ENCODE peak calls at places on chromosomes 3 and 15, in ten cellular contexts. V is ovary, P is transverse colon, W is HCT116, O is heart left ventricle, S is IMR-90, Y is tibial nerve, A is A549, M is NB4, X is Peyer's patch. D is an unnamed sample.

GRCh38 chr3:106570426-106570825 is 701.6 kb upstream of the CBLB start:
- DNase-seq in Y (no peak), V (no peak), W (no peak), M (no peak), A (no peak), S (no peak), O (no peak), P (no peak), X (no peak), D (no peak)

GRCh38 chr15:98000249-98001203 is 40.0 kb downstream of the ARRDC4 start:
- DNase-seq in O (no peak), Y (no peak), X (no peak), V (no peak), M (no peak), W (no peak), A (no peak), P (peak; percentile 60), S (no peak), D (no peak)

GRCh38 chr3:190326930-190327329 is 4.7 kb upstream of the CLDN1 start:
- DNase-seq in V (peak; percentile 41), M (no peak), S (peak; percentile 60), A (no peak), Y (no peak), X (no peak), O (peak; percentile 13), P (no peak), W (no peak), D (no peak)

GRCh38 chr3:111577798-111578685 is 17.1 kb downstream of the ZBED2 start:
- DNase-seq in X (peak; percentile 47), V (no peak), W (peak; percentile 69), M (peak; percentile 45), S (peak; percentile 93), O (no peak), Y (no peak), A (peak; percentile 79), P (no peak), D (no peak)

GRCh38 chr3:117553461-117553860 is 843.9 kb downstream of the TUSC7 start:
- DNase-seq in X (no peak), Y (no peak), A (peak; percentile 7), O (no peak), P (no peak), S (peak; percentile 72), V (no peak), M (peak; percentile 1), W (no peak), D (no peak)

GRCh38 chr15:89556413-89557262 is 18.6 kb upstream of the TICRR start:
- DNase-seq in V (peak; percentile 37), W (peak; percentile 70), A (peak; percentile 72), X (peak; percentile 80), P (peak; percentile 31), Y (no peak), S (peak; percentile 77), M (peak; percentile 74), O (no peak), D (no peak)

GRCh38 chr3:184172681-184173373 is 1.8 kb upstream of the AP2M1 start:
- DNase-seq in W (no peak), M (no peak), A (no peak), Y (no peak), S (peak; percentile 88), O (no peak), V (no peak), X (no peak), P (no peak), D (no peak)

GRCh38 chr3:114569186-114569585 is 275.4 kb downstream of the TIGIT start:
- DNase-seq in V (no peak), O (no peak), M (no peak), W (no peak), P (no peak), A (no peak), S (peak; percentile 68), X (no peak), Y (no peak), D (no peak)

GRCh38 chr15:38461089-38461833 is 7.3 kb downstream of the FAM98B start:
- DNase-seq in O (no peak), X (no peak), W (no peak), P (no peak), A (no peak), Y (no peak), S (peak; percentile 63), V (no peak), M (no peak), D (no peak)

GRCh38 chr3:73379465-73379864 is 245.3 kb downstream of the PDZRN3 start:
- DNase-seq in W (no peak), X (no peak), M (no peak), O (no peak), V (no peak), S (no peak), A (no peak), P (no peak), Y (no peak), D (no peak)

GRCh38 chr3:39350714-39351113 is 21.2 kb downstream of the CCR8 start:
- DNase-seq in Y (no peak), S (no peak), P (peak; percentile 30), A (no peak), X (no peak), W (no peak), V (no peak), O (no peak), M (peak; percentile 54), D (no peak)

GRCh38 chr15:57752426-57752825 is 45.9 kb downstream of the POLR2M start:
- DNase-seq in X (no peak), M (no peak), S (no peak), A (peak; percentile 13), V (no peak), O (peak; percentile 54), P (no peak), W (no peak), Y (no peak), D (peak; percentile 37)

DNA sequence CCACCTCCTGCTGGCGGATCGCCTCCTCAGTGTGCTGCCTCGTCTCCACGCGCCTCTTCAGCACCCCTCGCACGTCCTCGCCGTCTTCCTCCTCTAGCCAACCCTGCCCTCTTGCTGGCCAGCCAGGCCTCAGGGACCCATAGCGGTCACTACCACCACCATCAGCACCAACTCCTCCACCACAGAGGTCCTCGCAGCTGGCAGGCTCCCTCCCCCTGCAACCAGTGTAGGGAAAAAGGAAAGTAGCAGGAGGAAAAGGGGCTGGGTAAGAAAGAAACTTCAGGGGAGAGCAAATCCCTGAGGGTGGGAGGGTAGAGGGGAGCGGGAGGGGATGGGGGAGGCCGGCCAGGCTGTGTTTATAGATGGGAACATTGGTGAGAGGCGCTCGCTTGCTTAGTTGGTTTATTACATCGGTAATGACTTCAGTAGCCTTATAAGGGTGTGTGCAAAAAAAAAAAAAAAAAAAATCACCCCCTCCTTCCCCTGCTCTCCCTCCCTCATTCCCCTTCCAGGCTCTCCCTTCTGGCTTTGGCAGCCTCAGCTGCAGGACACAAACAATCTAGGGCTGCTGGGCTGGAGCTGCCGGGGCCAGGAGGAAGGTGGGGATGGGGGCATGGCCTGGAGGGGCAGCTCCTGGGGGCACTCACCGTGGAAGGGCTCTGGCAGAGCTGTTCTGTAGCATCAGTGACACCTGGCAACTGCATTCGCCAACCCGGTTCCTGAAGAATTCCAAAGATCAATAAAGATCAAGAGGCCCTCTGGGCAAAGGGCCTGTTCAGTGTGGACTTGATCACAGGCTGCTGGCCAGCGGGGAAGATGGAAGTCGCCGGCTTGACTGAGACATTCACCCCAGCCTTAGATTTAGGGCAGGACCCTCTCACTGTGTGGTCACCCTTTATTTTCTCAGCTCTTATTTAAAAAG is 116.2 kb upstream of the HACD2 start:
- DNase-seq in W (no peak), M (no peak), S (peak; percentile 61), A (no peak), O (no peak), Y (no peak), P (peak; percentile 57), X (no peak), V (peak; percentile 82), D (no peak)
- TF ChIP-seq POLR2A in W (no peak), M (no peak), S (no peak), A (no peak), O (no peak), Y (no peak), P (peak; percentile 57), X (no peak), V (no peak), D (no peak)

GRCh38 chr3:38136807-38137614 is at the start of gene ACAA1:
- DNase-seq in X (peak; percentile 100), P (peak; percentile 100), S (peak; percentile 98), W (peak; percentile 98), Y (peak; percentile 99), O (peak; percentile 100), A (peak; percentile 97), M (peak; percentile 99), V (peak; percentile 100), D (peak; percentile 100)
- TF ChIP-seq POLR2A in X (peak; percentile 92), P (peak; percentile 97), S (peak; percentile 84), W (peak; percentile 89), Y (peak; percentile 88), O (peak; percentile 88), A (peak; percentile 90), M (peak; percentile 84), V (peak; percentile 88), D (no peak)

GRCh38 chr15:41564286-41564959 is 5.4 kb downstream of the TYRO3 start:
- DNase-seq in Y (no peak), O (no peak), S (no peak), P (no peak), V (peak; percentile 93), A (no peak), W (no peak), X (no peak), M (no peak), D (no peak)
- TF ChIP-seq POLR2A in Y (no peak), O (no peak), S (no peak), P (no peak), V (no peak), A (no peak), W (no peak), X (no peak), M (no peak), D (no peak)

GRCh38 chr15:74897300-74897701 is 7.5 kb downstream of the MPI start:
- DNase-seq in V (no peak), S (no peak), W (no peak), M (no peak), O (peak; percentile 27), A (no peak), Y (no peak), X (no peak), P (no peak), D (no peak)

GRCh38 chr15:74902295-74903075 is 4.2 kb downstream of the FAM219B start:
- DNase-seq in S (no peak), W (no peak), X (no peak), A (no peak), Y (no peak), V (no peak), O (no peak), M (no peak), P (no peak), D (no peak)

GRCh38 chr15:74904190-74904805 is 2.4 kb downstream of the FAM219B start:
- DNase-seq in V (no peak), M (no peak), A (no peak), X (no peak), Y (no peak), O (no peak), P (no peak), W (no peak), S (no peak), D (no peak)

GRCh38 chr15:74906193-74906449 is 530 bp downstream of the FAM219B start:
- DNase-seq in M (peak; percentile 72), P (peak; percentile 36), W (no peak), A (peak; percentile 49), Y (no peak), X (peak; percentile 63), S (no peak), O (peak; percentile 25), V (peak; percentile 32), D (no peak)

GRCh38 chr15:74901612-74902063 is 5.0 kb downstream of the FAM219B start:
- DNase-seq in A (peak; percentile 91), M (peak; percentile 72), V (peak; percentile 69), P (peak; percentile 76), O (peak; percentile 32), Y (peak; percentile 33), X (peak; percentile 82), S (peak; percentile 46), W (no peak), D (peak; percentile 66)
- TF ChIP-seq POLR2A in A (no peak), M (no peak), V (no peak), P (no peak), O (no peak), Y (no peak), X (no peak), S (no peak), W (no peak), D (no peak)

D was measured in lower leg skin.